ENCODE peak calls at places on chromosomes 12 and 14, in four cellular contexts. One of them, this sample, is unnamed.

GRCh38 chr12:9214536-9214935 is 6.3 kb upstream of the PZP start:
- DNase-seq in kidney: no peak
- DNase-seq in mesenchymal stem cell: no peak
- DNase-seq in uterus: no peak
- DNase-seq in this sample: no peak

GRCh38 chr12:88207921-88208640 is 66.0 kb downstream of the TMTC3 start:
- DNase-seq in mesenchymal stem cell: peak; percentile 66
- DNase-seq in kidney: no peak
- DNase-seq in uterus: no peak
- DNase-seq in this sample: no peak

GRCh38 chr14:86430807-86431206 is 900.9 kb downstream of the FLRT2 start:
- DNase-seq in kidney: no peak
- DNase-seq in uterus: no peak
- DNase-seq in mesenchymal stem cell: no peak
- DNase-seq in this sample: no peak

GRCh38 chr12:65630555-65630954 is 193.7 kb upstream of the HMGA2 start:
- DNase-seq in uterus: no peak
- DNase-seq in mesenchymal stem cell: no peak
- DNase-seq in kidney: no peak
- DNase-seq in this sample: no peak

GRCh38 chr12:126982707-126983106 is 1284.3 kb upstream of the TMEM132C start:
- DNase-seq in kidney: no peak
- DNase-seq in uterus: no peak
- DNase-seq in mesenchymal stem cell: no peak
- DNase-seq in this sample: no peak

GRCh38 chr14:38252066-38252710 is 3.7 kb downstream of the CLEC14A start:
- DNase-seq in kidney: no peak
- DNase-seq in uterus: no peak
- DNase-seq in mesenchymal stem cell: peak; percentile 16
- DNase-seq in this sample: no peak

GRCh38 chr12:48789858-48790326 is 1.0 kb upstream of the ADCY6 start:
- DNase-seq in uterus: no peak
- DNase-seq in kidney: no peak
- DNase-seq in mesenchymal stem cell: no peak
- DNase-seq in this sample: no peak

GRCh38 chr12:91355150-91356006 is 172.8 kb upstream of the DCN start:
- DNase-seq in kidney: peak; percentile 74
- DNase-seq in mesenchymal stem cell: peak; percentile 79
- DNase-seq in uterus: peak; percentile 78
- DNase-seq in this sample: peak; percentile 66

GRCh38 chr14:38363217-38363616 is 107.3 kb upstream of the CLEC14A start:
- DNase-seq in kidney: no peak
- DNase-seq in uterus: no peak
- DNase-seq in mesenchymal stem cell: no peak
- DNase-seq in this sample: no peak

GRCh38 chr12:58443273-58443980 is 476.9 kb downstream of the LRIG3 start:
- DNase-seq in uterus: no peak
- DNase-seq in kidney: no peak
- DNase-seq in mesenchymal stem cell: peak; percentile 37
- DNase-seq in this sample: no peak

GRCh38 chr12:132986885-132987225 is 688 bp downstream of the ZNF26 start:
- DNase-seq in kidney: no peak
- DNase-seq in mesenchymal stem cell: no peak
- DNase-seq in uterus: no peak
- DNase-seq in this sample: no peak

GRCh38 chr14:95713596-95714371 is at the start of gene TCL1A:
- DNase-seq in mesenchymal stem cell: no peak
- DNase-seq in kidney: peak; percentile 74
- DNase-seq in uterus: no peak
- DNase-seq in this sample: no peak

GRCh38 chr14:96424104-96424989 is 32.4 kb downstream of the AK7 start:
- DNase-seq in uterus: peak; percentile 16
- DNase-seq in mesenchymal stem cell: peak; percentile 76
- DNase-seq in kidney: peak; percentile 70
- DNase-seq in this sample: no peak

GRCh38 chr12:57817261-57817989 is 1.1 kb downstream of the AVIL start:
- DNase-seq in uterus: no peak
- DNase-seq in mesenchymal stem cell: no peak
- DNase-seq in kidney: no peak
- DNase-seq in this sample: no peak

GRCh38 chr12:33314223-33314622 is 125.4 kb downstream of the SYT10 start:
- DNase-seq in mesenchymal stem cell: no peak
- DNase-seq in kidney: no peak
- DNase-seq in uterus: no peak
- DNase-seq in this sample: no peak

GRCh38 chr14:69582207-69582606 is 7.5 kb upstream of the CCDC177 start:
- DNase-seq in kidney: no peak
- DNase-seq in uterus: no peak
- DNase-seq in mesenchymal stem cell: peak; percentile 58
- DNase-seq in this sample: no peak

GRCh38 chr12:108770269-108770829 is 39.0 kb upstream of the CORO1C start:
- DNase-seq in mesenchymal stem cell: no peak
- DNase-seq in uterus: no peak
- DNase-seq in kidney: no peak
- DNase-seq in this sample: no peak

GRCh38 chr14:69518341-69519101 is 34.0 kb downstream of the PLEKHD1 start:
- DNase-seq in mesenchymal stem cell: no peak
- DNase-seq in uterus: no peak
- DNase-seq in kidney: no peak
- DNase-seq in this sample: peak; percentile 70

GRCh38 chr12:94186461-94187237 is 38.3 kb downstream of the PLXNC1 start:
- DNase-seq in kidney: peak; percentile 91
- DNase-seq in uterus: peak; percentile 76
- DNase-seq in mesenchymal stem cell: peak; percentile 24
- DNase-seq in this sample: peak; percentile 67

GRCh38 chr12:79689477-79690155 is 1.1 kb downstream of the PAWR start:
- DNase-seq in uterus: peak; percentile 40
- DNase-seq in kidney: peak; percentile 80
- DNase-seq in mesenchymal stem cell: peak; percentile 77
- DNase-seq in this sample: peak; percentile 76

GRCh38 chr12:106140223-106140986 is 1.7 kb upstream of the NUAK1 start:
- DNase-seq in uterus: no peak
- DNase-seq in mesenchymal stem cell: no peak
- DNase-seq in kidney: no peak
- DNase-seq in this sample: no peak
- H3K4me3 ChIP-seq in uterus: peak overlapping the region; percentile 91
- H3K4me3 ChIP-seq in mesenchymal stem cell: peak overlapping the region; percentile 83
- H3K4me3 ChIP-seq in kidney: peak overlapping the region; percentile 64
- H3K4me3 ChIP-seq in this sample: peak overlapping the region; percentile 66

GRCh38 chr12:52203126-52203921 is 11.5 kb upstream of the KRT80 start:
- DNase-seq in mesenchymal stem cell: peak; percentile 71
- DNase-seq in kidney: peak; percentile 89
- DNase-seq in uterus: no peak
- DNase-seq in this sample: peak; percentile 73
- H3K27ac ChIP-seq in mesenchymal stem cell: peak overlapping the region; percentile 22
- H3K27ac ChIP-seq in kidney: peak overlapping the region; percentile 8
- H3K27ac ChIP-seq in uterus: peak overlapping the region; percentile 30
- H3K27ac ChIP-seq in this sample: no peak overlapping the region

GRCh38 chr14:68295316-68295816 is 475.8 kb downstream of the RAD51B start:
- DNase-seq in kidney: no peak
- DNase-seq in mesenchymal stem cell: peak; percentile 24
- DNase-seq in uterus: peak; percentile 73
- DNase-seq in this sample: no peak
- H3K4me1 ChIP-seq in kidney: peaks cover 20% of the 10 kb centered on the region
- H3K4me1 ChIP-seq in mesenchymal stem cell: peaks cover 9% of the 10 kb centered on the region
- H3K4me1 ChIP-seq in uterus: peaks cover 16% of the 10 kb centered on the region
- H3K4me1 ChIP-seq in this sample: peaks cover 8% of the 10 kb centered on the region

DNA sequence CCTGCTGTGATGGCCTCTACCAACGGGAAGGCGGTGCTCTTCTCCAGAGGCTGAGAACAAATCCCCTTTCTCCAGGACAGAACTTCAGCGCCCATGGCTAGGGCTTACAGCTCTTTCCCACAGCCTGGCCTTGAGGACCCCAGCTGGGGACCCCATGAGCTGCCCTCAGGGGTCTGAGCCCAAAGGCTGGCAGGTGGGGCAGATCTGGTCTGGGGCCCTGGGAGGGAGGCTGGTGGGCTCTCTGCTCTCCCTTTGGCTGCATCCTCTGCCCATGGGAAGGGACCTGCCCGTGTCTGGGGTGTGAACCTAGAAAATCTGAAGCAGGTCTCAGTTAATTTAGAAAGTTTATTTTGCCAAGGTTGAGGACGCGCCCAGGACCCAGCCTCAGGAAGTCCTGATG is 322.1 kb downstream of the ADGRD1 start:
- DNase-seq in uterus: no peak
- DNase-seq in mesenchymal stem cell: no peak
- DNase-seq in kidney: peak; percentile 41
- DNase-seq in this sample: no peak
- H3K4me3 ChIP-seq in uterus: no peak overlapping the region
- H3K4me3 ChIP-seq in mesenchymal stem cell: no peak overlapping the region
- H3K4me3 ChIP-seq in kidney: no peak overlapping the region
- H3K4me3 ChIP-seq in this sample: no peak overlapping the region

GRCh38 chr12:4270016-4270669 is 3.4 kb upstream of the CCND2 start:
- DNase-seq in kidney: no peak
- DNase-seq in uterus: no peak
- DNase-seq in mesenchymal stem cell: no peak
- DNase-seq in this sample: no peak
- H3K27ac ChIP-seq in kidney: no peak overlapping the region
- H3K27ac ChIP-seq in uterus: peak overlapping the region; percentile 88
- H3K27ac ChIP-seq in mesenchymal stem cell: no peak overlapping the region
- H3K27ac ChIP-seq in this sample: peak overlapping the region; percentile 78

DNA sequence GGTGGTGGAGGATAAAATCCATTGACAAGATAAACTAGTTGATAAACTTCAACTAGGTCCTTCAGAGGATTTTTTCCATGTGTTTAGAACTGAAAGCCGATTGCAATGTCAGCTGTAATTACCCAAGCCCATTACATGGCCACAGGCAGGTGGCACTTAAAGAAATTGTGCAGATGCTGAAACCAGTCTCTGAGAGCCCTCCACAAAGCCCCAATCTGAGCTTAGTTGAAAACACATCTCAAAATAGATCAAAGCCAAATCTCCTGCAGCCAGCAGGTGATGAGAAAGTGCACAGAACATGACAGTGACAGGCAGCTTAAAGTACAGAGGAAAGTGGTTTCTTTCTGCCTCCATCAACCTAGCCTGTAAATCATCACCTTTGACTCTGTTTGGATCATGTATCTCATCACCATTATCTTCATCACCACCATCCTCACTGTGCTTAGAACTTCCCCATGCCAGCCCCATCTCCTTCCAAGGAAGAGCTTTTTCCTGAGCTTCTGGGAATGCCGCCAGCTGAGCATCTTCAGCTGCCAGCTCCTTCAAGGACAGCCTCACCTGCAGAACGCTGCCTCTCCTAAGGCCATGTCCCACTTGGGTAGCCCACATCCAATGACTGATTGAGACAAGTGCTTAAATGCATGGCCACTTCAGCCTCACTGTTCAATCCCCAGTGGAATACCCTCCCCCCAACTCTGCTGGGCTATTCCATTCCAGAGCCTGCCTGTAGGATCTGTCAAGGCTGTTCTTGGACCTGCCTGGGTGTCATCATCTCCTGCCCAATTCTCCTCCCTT is 219.5 kb upstream of the TMEM132C start:
- DNase-seq in uterus: no peak
- DNase-seq in mesenchymal stem cell: no peak
- DNase-seq in kidney: no peak
- DNase-seq in this sample: no peak
- H3K4me1 ChIP-seq in uterus: no peaks in the 10 kb centered on the region
- H3K4me1 ChIP-seq in mesenchymal stem cell: no peaks in the 10 kb centered on the region
- H3K4me1 ChIP-seq in kidney: no peaks in the 10 kb centered on the region
- H3K4me1 ChIP-seq in this sample: no peaks in the 10 kb centered on the region

GRCh38 chr14:52926994-52927393 is 23.9 kb downstream of the FERMT2 start:
- DNase-seq in kidney: no peak
- DNase-seq in mesenchymal stem cell: peak; percentile 52
- DNase-seq in uterus: no peak
- DNase-seq in this sample: no peak
- H3K4me3 ChIP-seq in kidney: no peak overlapping the region
- H3K4me3 ChIP-seq in mesenchymal stem cell: no peak overlapping the region
- H3K4me3 ChIP-seq in uterus: no peak overlapping the region
- H3K4me3 ChIP-seq in this sample: no peak overlapping the region

GRCh38 chr14:58755026-58755929 is 117.5 kb downstream of the DACT1 start:
- DNase-seq in uterus: no peak
- DNase-seq in kidney: no peak
- DNase-seq in mesenchymal stem cell: no peak
- DNase-seq in this sample: no peak
- H3K27ac ChIP-seq in uterus: no peak overlapping the region
- H3K27ac ChIP-seq in kidney: peak overlapping the region; percentile 37
- H3K27ac ChIP-seq in mesenchymal stem cell: no peak overlapping the region
- H3K27ac ChIP-seq in this sample: no peak overlapping the region

DNA sequence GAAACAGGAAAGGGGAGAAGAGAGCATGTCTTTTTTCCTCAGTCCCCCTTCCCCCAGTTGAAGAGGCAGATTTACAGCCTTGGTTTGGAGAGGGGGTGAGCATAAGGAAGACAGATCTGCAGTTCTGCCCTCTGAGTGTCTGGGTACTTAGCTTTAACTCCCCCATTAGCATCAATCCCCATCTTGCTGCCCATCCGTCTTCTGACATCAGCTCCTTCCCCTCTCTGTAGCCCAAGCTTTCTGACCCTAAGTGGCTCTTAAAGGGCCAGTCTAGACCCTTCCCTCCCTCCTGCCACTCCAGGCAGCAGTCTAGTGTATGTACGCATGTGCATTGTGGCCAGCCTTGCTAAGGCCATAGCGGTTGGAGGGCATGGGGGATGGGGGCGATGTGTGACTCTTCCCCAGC is 7.3 kb downstream of the GPR84 start:
- DNase-seq in uterus: no peak
- DNase-seq in kidney: no peak
- DNase-seq in mesenchymal stem cell: peak; percentile 48
- DNase-seq in this sample: no peak
- H3K4me1 ChIP-seq in uterus: peaks cover 15% of the 10 kb centered on the region
- H3K4me1 ChIP-seq in kidney: peaks cover 16% of the 10 kb centered on the region
- H3K4me1 ChIP-seq in mesenchymal stem cell: peaks cover 35% of the 10 kb centered on the region
- H3K4me1 ChIP-seq in this sample: peaks cover 37% of the 10 kb centered on the region

DNA sequence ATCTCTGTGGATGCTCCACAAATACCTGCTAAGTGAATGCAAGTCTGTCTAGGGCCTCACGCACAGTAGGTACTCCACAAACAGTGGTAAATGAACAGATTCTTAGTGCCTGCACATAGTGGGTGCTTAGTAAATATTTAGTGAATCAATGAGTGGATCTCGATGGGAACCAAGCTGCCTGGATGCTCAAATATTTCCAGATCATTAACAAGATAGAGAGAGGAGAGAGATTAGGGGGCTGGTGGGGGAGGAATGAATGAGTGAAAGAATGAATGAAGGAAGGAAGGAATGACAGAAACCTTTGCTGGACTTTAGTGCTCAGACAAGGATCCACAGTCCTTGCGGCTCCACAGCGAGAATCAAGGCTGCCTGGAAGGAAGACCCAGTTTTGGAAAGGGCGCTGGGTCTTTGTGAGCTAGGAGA is 118.2 kb downstream of the SCARB1 start:
- DNase-seq in mesenchymal stem cell: no peak
- DNase-seq in uterus: no peak
- DNase-seq in kidney: no peak
- DNase-seq in this sample: no peak
- H3K4me3 ChIP-seq in mesenchymal stem cell: no peak overlapping the region
- H3K4me3 ChIP-seq in uterus: no peak overlapping the region
- H3K4me3 ChIP-seq in kidney: no peak overlapping the region
- H3K4me3 ChIP-seq in this sample: no peak overlapping the region

This sample was measured in upper lobe of right lung.